ENCODE peak calls at places on chromosomes 6 and 20, in five cellular contexts. One of them, this sample, is unnamed.

GRCh38 chr6:27839303-27840081 is 72.7 kb downstream of the OR2B2 start:
- DNase-seq in AML-193: peak; percentile 34
- DNase-seq in stimulated activated naive CD4-positive, alpha-beta T cell: peak; percentile 45
- DNase-seq in CD8-positive, alpha-beta memory T cell: no peak
- DNase-seq in stimulated activated CD4-positive, alpha-beta T cell treated with anti-CD3 and anti-CD28 coated beads, Interleukin-1b, Interleukin-23, amount 100 ng/mL, for 1 hour: no peak
- DNase-seq in this sample: no peak

GRCh38 chr6:111105578-111105977 is 18.3 kb downstream of the SLC16A10 start:
- DNase-seq in AML-193: no peak
- DNase-seq in stimulated activated naive CD4-positive, alpha-beta T cell: no peak
- DNase-seq in CD8-positive, alpha-beta memory T cell: no peak
- DNase-seq in stimulated activated CD4-positive, alpha-beta T cell treated with anti-CD3 and anti-CD28 coated beads, Interleukin-1b, Interleukin-23, amount 100 ng/mL, for 1 hour: no peak
- DNase-seq in this sample: no peak

GRCh38 chr6:141401168-141401567 is 731.6 kb upstream of the GJE1 start:
- DNase-seq in AML-193: no peak
- DNase-seq in stimulated activated naive CD4-positive, alpha-beta T cell: no peak
- DNase-seq in CD8-positive, alpha-beta memory T cell: no peak
- DNase-seq in stimulated activated CD4-positive, alpha-beta T cell treated with anti-CD3 and anti-CD28 coated beads, Interleukin-1b, Interleukin-23, amount 100 ng/mL, for 1 hour: no peak
- DNase-seq in this sample: no peak

GRCh38 chr6:16168858-16169257 is 40.0 kb downstream of the MYLIP start:
- DNase-seq in AML-193: peak; percentile 47
- DNase-seq in stimulated activated naive CD4-positive, alpha-beta T cell: peak; percentile 7
- DNase-seq in CD8-positive, alpha-beta memory T cell: no peak
- DNase-seq in stimulated activated CD4-positive, alpha-beta T cell treated with anti-CD3 and anti-CD28 coated beads, Interleukin-1b, Interleukin-23, amount 100 ng/mL, for 1 hour: no peak
- DNase-seq in this sample: peak; percentile 13

GRCh38 chr6:104603108-104603745 is 256.5 kb downstream of the HACE1 start:
- DNase-seq in AML-193: no peak
- DNase-seq in stimulated activated naive CD4-positive, alpha-beta T cell: no peak
- DNase-seq in CD8-positive, alpha-beta memory T cell: no peak
- DNase-seq in stimulated activated CD4-positive, alpha-beta T cell treated with anti-CD3 and anti-CD28 coated beads, Interleukin-1b, Interleukin-23, amount 100 ng/mL, for 1 hour: no peak
- DNase-seq in this sample: no peak

GRCh38 chr20:63162206-63162770 is 53.6 kb downstream of the YTHDF1 start:
- DNase-seq in AML-193: no peak
- DNase-seq in stimulated activated naive CD4-positive, alpha-beta T cell: no peak
- DNase-seq in CD8-positive, alpha-beta memory T cell: no peak
- DNase-seq in stimulated activated CD4-positive, alpha-beta T cell treated with anti-CD3 and anti-CD28 coated beads, Interleukin-1b, Interleukin-23, amount 100 ng/mL, for 1 hour: no peak
- DNase-seq in this sample: no peak

GRCh38 chr6:137880633-137881521 is 13.8 kb downstream of the TNFAIP3 start:
- DNase-seq in AML-193: no peak
- DNase-seq in stimulated activated naive CD4-positive, alpha-beta T cell: peak; percentile 71
- DNase-seq in CD8-positive, alpha-beta memory T cell: no peak
- DNase-seq in stimulated activated CD4-positive, alpha-beta T cell treated with anti-CD3 and anti-CD28 coated beads, Interleukin-1b, Interleukin-23, amount 100 ng/mL, for 1 hour: no peak
- DNase-seq in this sample: no peak

GRCh38 chr6:42704937-42705374 is 17.4 kb downstream of the PRPH2 start:
- DNase-seq in AML-193: no peak
- DNase-seq in stimulated activated naive CD4-positive, alpha-beta T cell: no peak
- DNase-seq in CD8-positive, alpha-beta memory T cell: no peak
- DNase-seq in stimulated activated CD4-positive, alpha-beta T cell treated with anti-CD3 and anti-CD28 coated beads, Interleukin-1b, Interleukin-23, amount 100 ng/mL, for 1 hour: no peak
- DNase-seq in this sample: no peak

GRCh38 chr6:10210052-10210451 is 204.8 kb downstream of the TFAP2A start:
- DNase-seq in AML-193: no peak
- DNase-seq in stimulated activated naive CD4-positive, alpha-beta T cell: no peak
- DNase-seq in CD8-positive, alpha-beta memory T cell: no peak
- DNase-seq in stimulated activated CD4-positive, alpha-beta T cell treated with anti-CD3 and anti-CD28 coated beads, Interleukin-1b, Interleukin-23, amount 100 ng/mL, for 1 hour: no peak
- DNase-seq in this sample: no peak

GRCh38 chr6:583116-583515 is 73.8 kb downstream of the HUS1B start:
- DNase-seq in AML-193: no peak
- DNase-seq in stimulated activated naive CD4-positive, alpha-beta T cell: no peak
- DNase-seq in CD8-positive, alpha-beta memory T cell: no peak
- DNase-seq in stimulated activated CD4-positive, alpha-beta T cell treated with anti-CD3 and anti-CD28 coated beads, Interleukin-1b, Interleukin-23, amount 100 ng/mL, for 1 hour: no peak
- DNase-seq in this sample: no peak

GRCh38 chr20:33910056-33910455 is 83.7 kb upstream of the RALY start:
- DNase-seq in AML-193: no peak
- DNase-seq in stimulated activated naive CD4-positive, alpha-beta T cell: no peak
- DNase-seq in CD8-positive, alpha-beta memory T cell: no peak
- DNase-seq in stimulated activated CD4-positive, alpha-beta T cell treated with anti-CD3 and anti-CD28 coated beads, Interleukin-1b, Interleukin-23, amount 100 ng/mL, for 1 hour: no peak
- DNase-seq in this sample: no peak

GRCh38 chr6:170257376-170257775 is 33.5 kb downstream of the DLL1 start:
- DNase-seq in AML-193: no peak
- DNase-seq in stimulated activated naive CD4-positive, alpha-beta T cell: no peak
- DNase-seq in CD8-positive, alpha-beta memory T cell: peak; percentile 30
- DNase-seq in stimulated activated CD4-positive, alpha-beta T cell treated with anti-CD3 and anti-CD28 coated beads, Interleukin-1b, Interleukin-23, amount 100 ng/mL, for 1 hour: no peak
- DNase-seq in this sample: no peak

GRCh38 chr20:46583411-46584214 is 33.2 kb upstream of the OCSTAMP start:
- DNase-seq in AML-193: no peak
- DNase-seq in stimulated activated naive CD4-positive, alpha-beta T cell: no peak
- DNase-seq in CD8-positive, alpha-beta memory T cell: no peak
- DNase-seq in stimulated activated CD4-positive, alpha-beta T cell treated with anti-CD3 and anti-CD28 coated beads, Interleukin-1b, Interleukin-23, amount 100 ng/mL, for 1 hour: no peak
- DNase-seq in this sample: no peak

GRCh38 chr6:136792066-136792944 is at the start of gene MAP3K5:
- DNase-seq in AML-193: peak; percentile 80
- DNase-seq in stimulated activated naive CD4-positive, alpha-beta T cell: peak; percentile 93
- DNase-seq in CD8-positive, alpha-beta memory T cell: peak; percentile 93
- DNase-seq in stimulated activated CD4-positive, alpha-beta T cell treated with anti-CD3 and anti-CD28 coated beads, Interleukin-1b, Interleukin-23, amount 100 ng/mL, for 1 hour: peak; percentile 82
- DNase-seq in this sample: peak; percentile 89

GRCh38 chr20:41654884-41655283 is 36.7 kb upstream of the CHD6 start:
- DNase-seq in AML-193: no peak
- DNase-seq in stimulated activated naive CD4-positive, alpha-beta T cell: no peak
- DNase-seq in CD8-positive, alpha-beta memory T cell: no peak
- DNase-seq in stimulated activated CD4-positive, alpha-beta T cell treated with anti-CD3 and anti-CD28 coated beads, Interleukin-1b, Interleukin-23, amount 100 ng/mL, for 1 hour: no peak
- DNase-seq in this sample: peak; percentile 39

GRCh38 chr20:63151554-63152321 is 64.2 kb downstream of the YTHDF1 start:
- DNase-seq in AML-193: no peak
- DNase-seq in stimulated activated naive CD4-positive, alpha-beta T cell: no peak
- DNase-seq in CD8-positive, alpha-beta memory T cell: peak; percentile 17
- DNase-seq in stimulated activated CD4-positive, alpha-beta T cell treated with anti-CD3 and anti-CD28 coated beads, Interleukin-1b, Interleukin-23, amount 100 ng/mL, for 1 hour: no peak
- DNase-seq in this sample: no peak

GRCh38 chr6:111282564-111282963 is 195.3 kb downstream of the SLC16A10 start:
- DNase-seq in AML-193: no peak
- DNase-seq in stimulated activated naive CD4-positive, alpha-beta T cell: no peak
- DNase-seq in CD8-positive, alpha-beta memory T cell: no peak
- DNase-seq in stimulated activated CD4-positive, alpha-beta T cell treated with anti-CD3 and anti-CD28 coated beads, Interleukin-1b, Interleukin-23, amount 100 ng/mL, for 1 hour: no peak
- DNase-seq in this sample: no peak

GRCh38 chr6:6861346-6861745 is 246.4 kb upstream of the RREB1 start:
- DNase-seq in AML-193: no peak
- DNase-seq in stimulated activated naive CD4-positive, alpha-beta T cell: no peak
- DNase-seq in CD8-positive, alpha-beta memory T cell: no peak
- DNase-seq in stimulated activated CD4-positive, alpha-beta T cell treated with anti-CD3 and anti-CD28 coated beads, Interleukin-1b, Interleukin-23, amount 100 ng/mL, for 1 hour: no peak
- DNase-seq in this sample: no peak

GRCh38 chr20:50491926-50492634 is 18.1 kb upstream of the PTPN1 start:
- DNase-seq in AML-193: no peak
- DNase-seq in stimulated activated naive CD4-positive, alpha-beta T cell: no peak
- DNase-seq in CD8-positive, alpha-beta memory T cell: no peak
- DNase-seq in stimulated activated CD4-positive, alpha-beta T cell treated with anti-CD3 and anti-CD28 coated beads, Interleukin-1b, Interleukin-23, amount 100 ng/mL, for 1 hour: no peak
- DNase-seq in this sample: no peak

GRCh38 chr6:138987299-138987642 is 782 bp downstream of the REPS1 start:
- DNase-seq in AML-193: no peak
- DNase-seq in stimulated activated naive CD4-positive, alpha-beta T cell: no peak
- DNase-seq in CD8-positive, alpha-beta memory T cell: peak; percentile 46
- DNase-seq in stimulated activated CD4-positive, alpha-beta T cell treated with anti-CD3 and anti-CD28 coated beads, Interleukin-1b, Interleukin-23, amount 100 ng/mL, for 1 hour: no peak
- DNase-seq in this sample: no peak

This sample was measured in T47D.